ENCODE peak calls at places on chromosomes 13 and 19, in eight cellular contexts. T is IMR-90; S is PC-3; U is CD8-positive, alpha-beta memory T cell; R is OCI-LY7; B is spleen; N is CD4-positive, alpha-beta memory T cell; K is CD8-positive, alpha-beta T cell. C is an unnamed sample.
A peak's percentile ranks its signal among the peaks of the same experiment; 100 is the strongest.

GRCh38 chr13:27424246-27425150 is at the start of gene GTF3A:
- DNase-seq in K (peak; percentile 83), T (peak; percentile 82), S (peak; percentile 88), R (peak; percentile 91), U (peak; percentile 91), B (peak; percentile 96), N (peak; percentile 92), C (peak; percentile 81)

GRCh38 chr19:16836115-16836905 is 7.1 kb downstream of the SIN3B start:
- DNase-seq in T (peak; percentile 39), K (no peak), R (peak; percentile 45), U (no peak), N (no peak), B (peak; percentile 81), S (no peak), C (no peak)

GRCh38 chr19:50835103-50835784 is 1.9 kb upstream of the KLK15 start:
- DNase-seq in U (no peak), R (no peak), B (no peak), N (no peak), T (no peak), K (no peak), S (no peak), C (no peak)

GRCh38 chr19:50693064-50693975 is 26.3 kb downstream of the SHANK1 start:
- DNase-seq in S (no peak), N (no peak), K (no peak), R (no peak), B (no peak), U (no peak), T (no peak), C (no peak)

GRCh38 chr13:36131215-36131930 is at the start of gene DCLK1:
- DNase-seq in T (no peak), U (no peak), S (no peak), K (no peak), B (no peak), N (no peak), R (no peak), C (no peak)

GRCh38 chr13:26128676-26129075 is 76.9 kb upstream of the SHISA2 start:
- DNase-seq in S (no peak), K (no peak), B (no peak), T (no peak), U (no peak), N (no peak), R (no peak), C (no peak)

GRCh38 chr13:25046985-25047660 is 48.8 kb upstream of the PABPC3 start:
- DNase-seq in K (no peak), N (no peak), S (no peak), R (no peak), B (peak; percentile 60), T (peak; percentile 18), U (no peak), C (peak; percentile 8)

GRCh38 chr19:41940443-41941409 is 12.5 kb upstream of the ERFL start:
- DNase-seq in B (peak; percentile 77), K (no peak), N (no peak), T (no peak), S (no peak), U (no peak), R (no peak), C (no peak)

GRCh38 chr19:10975374-10976036 is 14.7 kb downstream of the SMARCA4 start:
- DNase-seq in S (no peak), R (no peak), B (no peak), U (no peak), T (peak; percentile 66), N (no peak), K (no peak), C (no peak)

GRCh38 chr19:58562126-58563033 is 4.0 kb upstream of the UBE2M start:
- DNase-seq in B (peak; percentile 89), N (peak; percentile 37), R (no peak), S (peak; percentile 55), U (peak; percentile 28), T (peak; percentile 39), K (peak; percentile 35), C (no peak)

GRCh38 chr13:44703371-44703770 is 127.2 kb upstream of the TSC22D1 start:
- DNase-seq in K (no peak), B (no peak), N (no peak), R (no peak), S (peak; percentile 38), T (peak; percentile 87), U (no peak), C (no peak)

GRCh38 chr19:55014714-55015113 is 23.4 kb downstream of the GP6 start:
- DNase-seq in B (peak; percentile 84), R (no peak), T (no peak), S (peak; percentile 25), K (no peak), N (peak; percentile 12), U (no peak), C (no peak)

GRCh38 chr19:5600797-5601196 is 21.8 kb downstream of the SAFB2 start:
- DNase-seq in N (no peak), K (no peak), S (no peak), U (no peak), T (no peak), R (no peak), B (no peak), C (no peak)

GRCh38 chr13:42996584-42996983 is 4.5 kb upstream of the EPSTI1 start:
- DNase-seq in S (peak; percentile 87), U (no peak), B (no peak), T (peak; percentile 98), N (no peak), R (no peak), K (no peak), C (no peak)

GRCh38 chr13:83150616-83151307 is 731.5 kb downstream of the SLITRK1 start:
- DNase-seq in R (no peak), U (no peak), B (no peak), T (no peak), K (no peak), S (no peak), N (no peak), C (no peak)

GRCh38 chr19:49685845-49686332 is 3.5 kb upstream of the ADM5 start:
- DNase-seq in K (no peak), T (no peak), U (no peak), R (no peak), S (no peak), B (peak; percentile 84), N (no peak), C (no peak)

GRCh38 chr19:32387701-32388392 is 17.7 kb upstream of the DPY19L3 start:
- DNase-seq in U (no peak), T (peak; percentile 62), R (no peak), K (no peak), B (no peak), N (no peak), S (peak; percentile 17), C (no peak)

GRCh38 chr13:90416519-90416918 is 931.0 kb upstream of the MIR17HG start:
- DNase-seq in B (no peak), S (peak; percentile 6), K (no peak), T (peak; percentile 43), R (no peak), U (no peak), N (no peak), C (no peak)

GRCh38 chr19:33641956-33642498 is 20.3 kb downstream of the CHST8 start:
- DNase-seq in S (no peak), B (peak; percentile 53), U (no peak), T (no peak), K (no peak), R (no peak), N (no peak), C (no peak)

GRCh38 chr19:3360494-3361383 is 5.6 kb upstream of the NFIC start:
- DNase-seq in R (peak; percentile 12), K (peak; percentile 74), S (peak; percentile 31), T (no peak), U (peak; percentile 63), B (peak; percentile 93), N (peak; percentile 70), C (peak; percentile 82)

GRCh38 chr13:41544824-41545707 is 87.7 kb downstream of the RGCC start:
- DNase-seq in T (peak; percentile 28), R (no peak), B (no peak), U (no peak), K (no peak), N (no peak), S (peak; percentile 78), C (no peak)

GRCh38 chr13:41548031-41548430 is 90.7 kb downstream of the RGCC start:
- DNase-seq in R (no peak), B (no peak), N (no peak), T (no peak), K (no peak), S (no peak), U (no peak), C (no peak)

GRCh38 chr13:41547253-41548000 is 90.1 kb downstream of the RGCC start:
- DNase-seq in T (no peak), N (no peak), S (no peak), K (no peak), B (peak; percentile 72), U (no peak), R (no peak), C (peak; percentile 93)

GRCh38 chr13:41548870-41549269 is 91.5 kb downstream of the RGCC start:
- DNase-seq in K (no peak), U (no peak), S (no peak), N (no peak), B (no peak), T (no peak), R (no peak), C (no peak)

GRCh38 chr13:41546372-41547252 is 89.3 kb downstream of the RGCC start:
- DNase-seq in N (no peak), S (peak; percentile 71), U (no peak), B (no peak), T (peak; percentile 89), R (no peak), K (no peak), C (peak; percentile 36)
- H3K27ac ChIP-seq in N (no peak overlapping the region), S (peak overlapping the region; percentile 20), U (no peak overlapping the region), B (peak overlapping the region; percentile 54), T (no peak overlapping the region), R (no peak overlapping the region), K (no peak overlapping the region), C (peak overlapping the region; percentile 100)

GRCh38 chr19:24029941-24030636 is 56.9 kb upstream of the ZNF254 start:
- DNase-seq in K (no peak), T (no peak), N (no peak), R (peak; percentile 18), S (no peak), B (peak; percentile 56), U (no peak), C (no peak)

GRCh38 chr19:24033962-24034342 is 53.0 kb upstream of the ZNF254 start:
- DNase-seq in T (peak; percentile 71), S (peak; percentile 53), K (peak; percentile 34), N (peak; percentile 38), U (peak; percentile 10), B (no peak), R (peak; percentile 29), C (peak; percentile 31)

GRCh38 chr19:24033308-24033961 is 53.6 kb upstream of the ZNF254 start:
- DNase-seq in S (peak; percentile 91), T (peak; percentile 91), U (peak; percentile 84), K (peak; percentile 84), B (peak; percentile 93), R (peak; percentile 83), N (peak; percentile 86), C (peak; percentile 84)

GRCh38 chr19:24032651-24033050 is 54.3 kb upstream of the ZNF254 start:
- DNase-seq in S (no peak), U (no peak), B (peak; percentile 68), K (no peak), N (no peak), T (no peak), R (no peak), C (no peak)
- H3K27ac ChIP-seq in S (no peak overlapping the region), U (no peak overlapping the region), B (peak overlapping the region; percentile 93), K (peak overlapping the region; percentile 36), N (peak overlapping the region; percentile 86), T (no peak overlapping the region), R (no peak overlapping the region), C (peak overlapping the region; percentile 30)

GRCh38 chr13:75153834-75154233 is 328.1 kb downstream of the TBC1D4 start:
- DNase-seq in K (no peak), B (no peak), T (no peak), S (no peak), U (no peak), N (no peak), R (no peak), C (no peak)
- H3K27ac ChIP-seq in K (no peak overlapping the region), B (no peak overlapping the region), T (no peak overlapping the region), S (no peak overlapping the region), U (no peak overlapping the region), N (no peak overlapping the region), R (no peak overlapping the region), C (no peak overlapping the region)

GRCh38 chr19:18541258-18541991 is 1.9 kb downstream of the FKBP8 start:
- DNase-seq in K (no peak), T (no peak), N (no peak), S (no peak), B (no peak), R (no peak), U (no peak), C (no peak)
- H3K27ac ChIP-seq in K (no peak overlapping the region), T (no peak overlapping the region), N (no peak overlapping the region), S (no peak overlapping the region), B (no peak overlapping the region), R (no peak overlapping the region), U (no peak overlapping the region), C (no peak overlapping the region)

C was measured in substantia nigra.